ENCODE peak calls at places on chromosomes 12 and 14, in six cellular contexts. E, Y, C, L, P and S are unnamed samples.

GRCh38 chr14:59354666-59355065 is 110.5 kb downstream of the GPR135 start:
- DNase-seq in E (no peak), Y (no peak), C (no peak), L (no peak), P (no peak), S (peak)

GRCh38 chr12:42145197-42145549 is 499 bp upstream of the GXYLT1 start:
- DNase-seq in E (no peak), Y (no peak), C (no peak), L (no peak), P (no peak), S (no peak)

GRCh38 chr14:53355581-53356112 is 202.5 kb upstream of the DDHD1 start:
- DNase-seq in E (peak), Y (no peak), C (no peak), L (no peak), P (peak), S (peak)

GRCh38 chr14:54354096-54354495 is 42.7 kb upstream of the CDKN3 start:
- DNase-seq in E (no peak), Y (no peak), C (no peak), L (no peak), P (no peak), S (no peak)

GRCh38 chr12:112340983-112341840 is 41.0 kb downstream of the HECTD4 start:
- DNase-seq in E (no peak), Y (no peak), C (no peak), L (no peak), P (no peak), S (no peak)

GRCh38 chr12:57488397-57489156 is 709 bp downstream of the MARS1 start:
- DNase-seq in E (peak), Y (no peak), C (no peak), L (no peak), P (no peak), S (no peak)

GRCh38 chr12:75715323-75715644 is 203.9 kb upstream of the KRR1 start:
- DNase-seq in E (no peak), Y (no peak), C (no peak), L (no peak), P (no peak), S (no peak)

GRCh38 chr12:89731614-89732013 is 23.0 kb upstream of the ATP2B1 start:
- DNase-seq in E (no peak), Y (no peak), C (no peak), L (no peak), P (no peak), S (peak)

GRCh38 chr12:101230547-101230946 is 20.5 kb upstream of the SLC5A8 start:
- DNase-seq in E (no peak), Y (no peak), C (no peak), L (no peak), P (no peak), S (peak)

GRCh38 chr12:106957617-106958016 is 1.9 kb downstream of the TMEM263 start:
- DNase-seq in E (no peak), Y (no peak), C (no peak), L (no peak), P (no peak), S (no peak)
- H3K4me3 ChIP-seq in E (peak), Y (peak), C (peak), L (peak), P (peak), S (peak)

DNA sequence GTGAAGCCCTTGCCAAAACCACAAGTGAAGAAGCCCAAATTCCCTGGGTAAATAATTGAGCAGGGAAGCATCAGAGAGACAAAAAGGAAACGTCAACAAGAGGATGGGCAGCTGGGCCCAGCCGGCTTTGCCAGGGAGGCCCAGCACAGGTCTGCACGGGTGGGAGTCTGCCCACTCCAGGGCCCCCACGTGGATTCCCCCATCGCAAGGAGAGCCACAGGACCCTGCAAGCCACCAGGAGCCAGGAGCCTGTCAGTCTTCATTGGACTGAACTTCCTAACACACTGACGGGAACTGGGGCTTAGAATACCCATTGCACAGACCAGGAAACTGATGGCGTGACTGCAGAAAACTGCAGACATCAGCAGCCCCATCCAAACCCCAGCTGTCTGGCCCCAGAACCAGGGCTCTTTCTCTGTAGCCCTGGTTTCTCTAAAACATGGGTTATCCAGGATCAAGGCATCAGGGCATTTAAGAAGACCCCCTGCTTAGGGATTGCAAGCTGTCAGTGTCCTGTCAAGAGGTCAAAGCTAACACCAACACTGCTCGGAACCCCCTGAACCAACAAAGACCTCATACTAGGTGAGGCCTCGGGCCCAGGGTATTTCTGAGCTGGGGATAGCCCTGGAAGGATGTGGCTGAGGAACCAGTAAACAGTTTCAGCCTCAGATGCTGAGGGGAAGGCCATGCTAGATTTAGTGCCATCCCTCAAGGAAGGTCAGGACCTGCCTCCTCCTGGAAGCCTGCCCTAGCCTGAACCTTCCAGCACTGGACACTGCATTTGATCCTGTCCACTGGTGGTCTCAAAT is 39.4 kb downstream of the BCL11B start:
- DNase-seq in E (no peak), Y (no peak), C (no peak), L (no peak), P (no peak), S (no peak)
- H3K4me3 ChIP-seq in E (no peak), Y (no peak), C (no peak), L (no peak), P (no peak), S (no peak)

GRCh38 chr14:64234877-64235651 is 59.1 kb downstream of the ESR2 start:
- DNase-seq in E (peak), Y (no peak), C (no peak), L (no peak), P (no peak), S (peak)
- H3K4me3 ChIP-seq in E (peak), Y (no peak), C (no peak), L (no peak), P (no peak), S (no peak)

GRCh38 chr14:91021991-91022621 is 38.3 kb downstream of the RPS6KA5 start:
- DNase-seq in E (no peak), Y (no peak), C (no peak), L (no peak), P (no peak), S (no peak)
- H3K4me3 ChIP-seq in E (no peak), Y (peak), C (peak), L (peak), P (no peak), S (no peak)

DNA sequence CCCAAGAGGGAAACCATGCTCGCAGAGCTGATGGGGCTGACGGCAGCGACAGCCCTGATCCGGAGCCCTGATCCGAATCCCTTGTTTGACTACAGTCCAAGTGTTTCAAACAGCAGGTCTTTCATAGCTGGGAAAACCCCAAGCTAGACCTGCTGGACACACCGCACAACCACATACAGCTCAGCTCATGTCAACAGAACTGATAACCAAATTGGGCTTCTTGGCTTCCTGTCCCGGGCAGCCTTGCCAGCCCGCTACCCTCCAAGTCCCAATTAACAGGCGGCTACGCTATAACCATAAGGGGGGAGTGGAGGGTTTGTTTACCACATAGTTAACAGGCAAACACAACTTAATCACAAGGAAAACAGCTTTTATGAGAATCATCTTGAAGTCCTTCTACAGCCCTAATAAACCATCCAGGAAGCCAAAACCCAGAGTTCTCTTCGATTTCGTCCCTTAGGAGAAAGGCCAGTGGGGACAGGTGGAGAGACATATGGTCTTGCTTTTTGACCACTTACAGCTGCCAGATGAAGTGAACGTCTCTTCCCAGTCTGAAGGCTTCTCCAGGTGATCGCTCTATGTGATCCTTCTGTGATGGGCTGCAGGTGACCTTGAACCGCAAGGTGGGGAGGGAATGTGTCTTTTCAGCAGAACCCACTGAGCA is 64.5 kb upstream of the MANSC4 start:
- DNase-seq in E (peak), Y (peak), C (no peak), L (no peak), P (no peak), S (peak)
- H3K4me3 ChIP-seq in E (no peak), Y (no peak), C (no peak), L (no peak), P (no peak), S (no peak)

DNA sequence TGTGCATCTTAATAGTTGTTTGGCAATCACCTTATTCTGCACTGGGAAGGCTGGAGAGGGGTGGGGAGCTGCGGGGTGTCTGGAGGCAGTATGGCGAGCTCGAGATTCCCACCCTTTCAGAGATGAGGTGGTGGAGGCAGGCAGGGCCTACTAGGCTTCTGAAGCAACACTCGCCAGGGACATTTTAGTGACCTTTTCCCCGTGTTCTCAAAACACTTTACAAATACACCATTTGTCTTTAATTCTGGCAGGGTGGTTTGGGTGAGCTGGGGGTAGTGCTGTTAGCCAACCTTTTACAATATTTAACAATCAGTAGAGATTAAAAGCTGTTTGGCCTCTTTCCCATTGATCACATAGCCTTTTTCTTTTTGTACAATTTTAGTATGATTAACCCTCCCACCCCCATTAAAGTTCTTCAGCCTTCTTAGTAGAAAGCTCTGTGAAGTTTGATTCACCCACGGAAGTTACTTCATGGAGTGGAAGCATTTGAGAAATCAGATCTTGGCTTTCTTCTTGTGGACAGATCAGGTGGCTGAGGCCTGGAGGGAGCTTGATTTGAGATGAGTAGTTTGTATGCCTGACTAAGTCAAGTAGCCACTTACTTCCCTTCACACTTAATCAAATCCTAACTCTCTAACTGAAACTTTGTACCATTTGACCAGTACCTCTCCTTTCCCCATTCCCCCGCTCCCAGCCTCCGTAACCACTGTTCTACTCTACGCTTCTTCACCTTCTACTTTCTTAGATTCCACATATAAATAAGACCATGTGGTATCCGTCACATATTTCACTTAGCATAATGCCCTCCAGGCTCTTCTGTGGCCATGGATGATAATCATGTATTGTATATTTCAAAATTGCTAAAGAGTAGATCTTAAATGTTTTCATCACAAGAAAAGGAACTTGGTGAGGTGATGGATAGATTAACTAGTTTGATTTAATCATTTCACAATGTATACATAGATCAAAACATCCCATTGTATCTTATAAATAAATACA is 41.0 kb downstream of the TRAF3 start:
- DNase-seq in E (no peak), Y (no peak), C (no peak), L (no peak), P (no peak), S (no peak)
- H3K4me3 ChIP-seq in E (no peak), Y (no peak), C (no peak), L (no peak), P (no peak), S (no peak)

DNA sequence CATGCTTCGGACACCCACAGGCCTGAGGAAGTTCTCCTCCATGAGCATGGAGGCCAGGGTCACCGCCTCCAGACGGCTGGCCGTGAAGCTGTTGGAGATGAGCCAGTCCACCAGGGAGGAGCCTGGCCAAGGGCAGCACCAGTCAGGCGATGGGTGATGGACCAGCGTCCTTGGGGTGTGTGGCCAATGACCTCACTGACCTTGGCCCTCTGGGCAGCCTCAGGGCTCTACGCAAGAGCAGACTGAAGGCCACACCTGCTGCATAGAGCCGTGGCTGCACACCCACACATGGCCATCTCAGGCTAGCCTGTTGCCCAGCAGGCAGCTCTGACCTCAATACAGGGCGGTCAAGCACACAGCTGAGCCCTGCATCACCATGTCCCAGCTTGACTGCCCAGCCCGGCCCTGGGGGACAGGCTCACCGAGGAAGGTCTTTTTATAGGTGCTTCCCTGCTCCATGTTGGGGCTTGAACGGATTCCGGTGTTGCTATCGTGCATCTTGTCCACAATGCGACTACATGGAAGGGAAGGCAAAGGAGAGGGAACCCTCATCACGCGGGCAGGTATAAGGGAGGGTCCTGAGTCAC is 19.1 kb downstream of the PLEK2 start:
- DNase-seq in E (no peak), Y (no peak), C (no peak), L (no peak), P (no peak), S (no peak)
- H3K4me3 ChIP-seq in E (no peak), Y (no peak), C (no peak), L (no peak), P (no peak), S (no peak)

DNA sequence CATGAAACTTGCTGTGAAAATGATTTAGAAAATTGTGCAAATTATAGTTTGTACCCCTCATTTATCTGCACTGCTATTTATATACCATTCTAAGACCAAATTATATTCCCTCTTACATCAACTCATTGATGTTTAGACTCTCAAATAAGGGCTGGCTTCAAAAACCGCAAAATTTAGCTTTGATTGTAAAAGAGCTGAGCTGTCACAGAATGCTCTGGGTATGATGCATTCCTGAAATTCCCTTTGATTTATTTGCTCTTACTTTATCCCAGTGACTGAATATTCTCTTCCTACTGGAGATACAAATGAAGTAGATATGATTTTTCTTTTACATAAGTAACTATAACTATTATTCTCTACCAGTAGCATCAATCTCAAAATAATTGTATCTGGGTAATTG is 78.0 kb upstream of the TMTC2 start:
- DNase-seq in E (no peak), Y (no peak), C (no peak), L (no peak), P (no peak), S (peak)
- H3K4me3 ChIP-seq in E (no peak), Y (no peak), C (no peak), L (no peak), P (no peak), S (no peak)

DNA sequence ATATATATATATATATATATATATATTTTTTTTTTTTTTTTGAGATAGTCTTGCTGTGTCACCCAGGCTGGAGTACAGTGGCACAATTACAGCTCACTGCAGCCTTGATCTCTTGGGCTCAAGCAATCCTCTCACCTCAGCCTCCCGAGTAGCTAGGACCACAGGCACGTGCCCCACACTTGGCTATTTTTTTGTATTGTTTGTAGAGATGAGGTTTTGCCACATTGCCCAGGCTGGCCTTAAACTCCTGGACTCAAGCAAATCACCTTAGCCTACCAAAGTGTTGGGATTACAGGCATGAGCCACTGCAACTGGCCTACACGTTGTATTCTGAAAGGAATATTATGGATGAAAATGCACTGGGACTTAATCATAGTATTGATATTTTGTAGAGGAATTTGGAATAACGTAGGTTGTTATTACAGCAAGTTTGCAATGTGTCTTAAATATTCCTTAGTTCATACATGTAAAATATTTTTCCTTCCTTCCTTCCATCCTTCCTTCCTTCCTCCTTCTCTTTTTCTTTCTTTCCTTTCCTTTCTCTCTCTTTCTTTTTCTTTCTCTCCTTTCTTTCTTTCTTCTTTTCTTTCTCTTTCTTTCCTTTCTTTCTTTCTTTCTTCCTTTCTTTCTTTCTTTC is 862 bp downstream of the KLRB1 start:
- DNase-seq in E (no peak), Y (no peak), C (no peak), L (no peak), P (no peak), S (no peak)
- H3K4me3 ChIP-seq in E (no peak), Y (no peak), C (no peak), L (no peak), P (no peak), S (no peak)

GRCh38 chr12:51914034-51914923 is 7.0 kb downstream of the ACVRL1 start:
- DNase-seq in E (no peak), Y (peak), C (peak), L (no peak), P (no peak), S (no peak)
- H3K4me3 ChIP-seq in E (no peak), Y (no peak), C (peak), L (no peak), P (no peak), S (no peak)